ENCODE peak calls at places on chromosomes 11 and 22, in seven cellular contexts. V is sciatic nerve; P is NCI-H774; D is H7; A is PC-3; B is activated CD8-positive, alpha-beta T cell treated with anti-CD3 and anti-CD28 coated beads for 36 hours; R is SK-N-DZ. S is an unnamed sample.

GRCh38 chr22:49084203-49084602 is 743.5 kb downstream of the BRD1 start:
- DNase-seq in R (no peak), B (no peak), V (no peak), A (peak), P (peak), D (no peak), S (no peak)

GRCh38 chr22:16949561-16949960 is 58.5 kb downstream of the GAB4 start:
- DNase-seq in A (no peak), B (peak), R (no peak), D (no peak), P (no peak), V (no peak), S (peak)

GRCh38 chr22:29617922-29618629 is 14.6 kb downstream of the NF2 start:
- DNase-seq in P (no peak), V (no peak), R (no peak), D (no peak), B (peak), A (peak), S (peak)

GRCh38 chr22:20550851-20551744 is 43.7 kb downstream of the MED15 start:
- DNase-seq in R (no peak), P (no peak), V (peak), B (peak), A (no peak), D (peak), S (no peak)

GRCh38 chr22:49051491-49052022 is 776.1 kb downstream of the BRD1 start:
- DNase-seq in V (peak), D (no peak), R (no peak), P (no peak), B (no peak), A (no peak), S (no peak)

GRCh38 chr11:115345840-115346239 is 158.4 kb downstream of the CADM1 start:
- DNase-seq in B (no peak), A (no peak), V (no peak), D (no peak), P (no peak), R (peak), S (no peak)

GRCh38 chr11:128586689-128587088 is 669 bp downstream of the ETS1 start:
- DNase-seq in P (no peak), A (no peak), V (no peak), D (no peak), R (no peak), B (no peak), S (no peak)

GRCh38 chr11:8640305-8640932 is 42.0 kb downstream of the TRIM66 start:
- DNase-seq in B (no peak), R (peak), P (no peak), V (no peak), A (no peak), D (peak), S (no peak)

GRCh38 chr11:116638463-116638862 is 134.3 kb downstream of the BUD13 start:
- DNase-seq in D (no peak), B (no peak), A (no peak), P (no peak), V (no peak), R (no peak), S (no peak)

GRCh38 chr11:70005107-70005818 is 72.9 kb upstream of the ANO1 start:
- DNase-seq in R (no peak), D (no peak), B (no peak), V (no peak), A (peak), P (no peak), S (peak)

GRCh38 chr22:23583836-23584235 is 3.7 kb upstream of the IGLL1 start:
- DNase-seq in P (no peak), D (peak), A (no peak), V (no peak), R (no peak), B (no peak), S (no peak)

GRCh38 chr11:65262381-65262680 is 569 bp downstream of the POLA2 start:
- DNase-seq in P (no peak), V (no peak), R (no peak), B (no peak), A (peak), D (no peak), S (no peak)

GRCh38 chr11:12029738-12030363 is 21.4 kb upstream of the DKK3 start:
- DNase-seq in B (no peak), R (no peak), P (no peak), D (no peak), A (peak), V (no peak), S (peak)

GRCh38 chr11:68528630-68529029 is 68.1 kb downstream of the PPP6R3 start:
- DNase-seq in R (no peak), V (no peak), P (no peak), D (no peak), A (no peak), B (peak), S (no peak)

GRCh38 chr22:40026641-40027040 is 31.9 kb downstream of the FAM83F start:
- DNase-seq in A (no peak), P (no peak), R (no peak), B (no peak), D (no peak), V (no peak), S (no peak)

GRCh38 chr22:37634505-37635002 is 4.9 kb upstream of the SH3BP1 start:
- DNase-seq in P (no peak), V (no peak), B (peak), R (peak), A (no peak), D (peak), S (no peak)

GRCh38 chr22:23363683-23364082 is 183.4 kb downstream of the BCR start:
- DNase-seq in A (no peak), P (no peak), V (no peak), D (no peak), R (no peak), B (no peak), S (no peak)

S was measured in HT1080.